ENCODE peak calls at places on chromosome 10, in eight cellular contexts. P is CD8-positive, alpha-beta T cell; V is adrenal gland; T is right atrium auricular region; J is cardiac muscle cell; S is left ventricle myocardium inferior; L is HL-60; M is ovary. O is an unnamed sample.

GRCh38 chr10:9608592-9608991 is 1409.1 kb upstream of the CELF2 start:
- DNase-seq in P (no peak), V (no peak), T (no peak), J (peak), S (no peak), L (no peak), M (no peak), O (no peak)

GRCh38 chr10:101293007-101293723 is 60.8 kb upstream of the BTRC start:
- DNase-seq in P (no peak), V (no peak), T (no peak), J (no peak), S (no peak), L (no peak), M (no peak), O (no peak)

GRCh38 chr10:17290226-17290625 is 62.2 kb downstream of the VIM start:
- DNase-seq in P (no peak), V (no peak), T (no peak), J (peak), S (no peak), L (no peak), M (no peak), O (no peak)

GRCh38 chr10:108877130-108877529 is 1046.2 kb downstream of the XPNPEP1 start:
- DNase-seq in P (no peak), V (no peak), T (no peak), J (no peak), S (no peak), L (no peak), M (no peak), O (no peak)

GRCh38 chr10:120975072-120975910 is 124.1 kb downstream of the WDR11 start:
- DNase-seq in P (no peak), V (peak), T (peak), J (no peak), S (no peak), L (no peak), M (no peak), O (no peak)

GRCh38 chr10:3622845-3623621 is 162.0 kb downstream of the KLF6 start:
- DNase-seq in P (no peak), V (no peak), T (no peak), J (peak), S (no peak), L (no peak), M (no peak), O (no peak)

GRCh38 chr10:112250555-112250954 is 32.6 kb upstream of the TECTB start:
- DNase-seq in P (no peak), V (no peak), T (no peak), J (no peak), S (no peak), L (no peak), M (no peak), O (no peak)

GRCh38 chr10:115830260-115830970 is 442.6 kb downstream of the GFRA1 start:
- DNase-seq in P (no peak), V (no peak), T (no peak), J (no peak), S (no peak), L (no peak), M (no peak), O (no peak)

GRCh38 chr10:123391275-123392028 is 237.2 kb downstream of the BUB3 start:
- DNase-seq in P (no peak), V (no peak), T (no peak), J (no peak), S (no peak), L (no peak), M (no peak), O (no peak)

GRCh38 chr10:100151901-100152300 is 33.9 kb downstream of the ERLIN1 start:
- DNase-seq in P (no peak), V (no peak), T (no peak), J (no peak), S (no peak), L (no peak), M (no peak), O (no peak)

GRCh38 chr10:110275140-110275729 is 29.5 kb downstream of the SMNDC1 start:
- DNase-seq in P (no peak), V (no peak), T (no peak), J (no peak), S (no peak), L (no peak), M (no peak), O (no peak)

GRCh38 chr10:102322914-102323313 is 72.6 kb upstream of the NFKB2 start:
- DNase-seq in P (peak), V (no peak), T (no peak), J (no peak), S (no peak), L (peak), M (no peak), O (no peak)

GRCh38 chr10:86207226-86207625 is 159.4 kb downstream of the GRID1 start:
- DNase-seq in P (no peak), V (no peak), T (no peak), J (no peak), S (no peak), L (no peak), M (no peak), O (peak)

GRCh38 chr10:48932831-48933670 is 6.6 kb downstream of the LRRC18 start:
- DNase-seq in P (no peak), V (no peak), T (peak), J (no peak), S (no peak), L (no peak), M (no peak), O (no peak)

GRCh38 chr10:71213761-71214440 is 1.5 kb downstream of the UNC5B start:
- DNase-seq in P (no peak), V (no peak), T (peak), J (peak), S (no peak), L (no peak), M (no peak), O (peak)
- H3K4me3 ChIP-seq in P (no peak), V (no peak), T (peak), J (peak), S (peak), L (no peak), M (peak), O (peak)

DNA sequence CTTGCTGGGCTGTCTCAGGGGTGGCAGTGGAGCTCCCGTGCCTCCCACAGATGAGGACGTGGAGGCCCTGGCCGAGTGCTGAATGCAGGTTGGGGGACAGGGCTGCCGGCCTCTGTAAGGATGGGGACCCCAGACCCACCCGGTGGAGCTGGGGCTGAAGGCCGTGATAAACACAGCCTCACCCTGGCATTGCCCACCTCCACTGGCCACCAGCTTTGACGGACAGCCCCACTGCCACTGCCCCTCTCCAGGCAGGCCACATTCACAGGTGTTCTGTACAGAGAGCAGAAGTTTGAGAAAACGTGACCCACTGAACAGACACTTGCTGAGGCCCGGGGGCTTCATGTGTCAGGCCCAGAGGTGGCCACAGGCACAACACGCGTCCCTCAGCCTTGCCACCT is 126.2 kb downstream of the LHPP start:
- DNase-seq in P (no peak), V (no peak), T (no peak), J (no peak), S (no peak), L (no peak), M (peak), O (no peak)
- H3K27ac ChIP-seq in P (no peak), V (no peak), T (no peak), J (peak), S (no peak), L (no peak), M (no peak), O (no peak)

GRCh38 chr10:20768849-20769248 is 128.3 kb downstream of the NEBL start:
- DNase-seq in P (no peak), V (no peak), T (no peak), J (peak), S (no peak), L (no peak), M (no peak), O (no peak)
- TF ChIP-seq CTCF in P (no peak), V (peak), T (peak), J (peak), S (peak), L (no peak), M (no peak), O (peak)

DNA sequence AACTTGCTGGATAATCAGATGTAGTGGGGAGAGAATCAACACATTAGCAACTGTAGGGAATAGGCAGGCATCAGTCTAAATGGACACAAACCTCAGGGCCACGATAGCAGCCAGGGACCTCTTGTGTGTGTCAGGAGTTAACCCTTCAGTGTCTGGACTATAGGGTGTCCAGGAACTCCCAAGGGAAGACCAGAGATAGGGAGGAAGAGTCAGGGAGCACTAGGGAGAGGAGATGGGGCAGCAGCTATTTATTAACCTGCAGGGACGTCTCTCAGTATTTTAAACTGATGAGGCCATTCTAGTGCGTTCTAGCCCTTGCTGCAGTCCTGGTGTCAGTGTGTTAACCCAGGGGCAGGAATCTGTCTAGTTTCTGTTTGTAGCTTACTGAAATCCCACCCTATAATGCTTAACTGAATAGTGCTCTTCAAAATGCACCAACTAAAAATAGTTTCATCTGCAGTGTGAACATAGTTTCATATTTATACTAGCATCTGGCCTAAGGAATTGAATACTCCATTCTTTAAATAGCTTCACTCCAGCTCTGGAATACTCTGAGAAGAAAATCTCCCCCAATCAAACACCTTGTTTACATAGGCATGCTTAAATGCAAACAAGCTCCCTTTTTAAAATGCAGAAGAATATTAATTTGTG is 62.7 kb downstream of the ARID5B start:
- DNase-seq in P (no peak), V (no peak), T (no peak), J (no peak), S (no peak), L (no peak), M (no peak), O (no peak)
- H3K4me3 ChIP-seq in P (no peak), V (no peak), T (no peak), J (no peak), S (peak), L (no peak), M (no peak), O (no peak)

DNA sequence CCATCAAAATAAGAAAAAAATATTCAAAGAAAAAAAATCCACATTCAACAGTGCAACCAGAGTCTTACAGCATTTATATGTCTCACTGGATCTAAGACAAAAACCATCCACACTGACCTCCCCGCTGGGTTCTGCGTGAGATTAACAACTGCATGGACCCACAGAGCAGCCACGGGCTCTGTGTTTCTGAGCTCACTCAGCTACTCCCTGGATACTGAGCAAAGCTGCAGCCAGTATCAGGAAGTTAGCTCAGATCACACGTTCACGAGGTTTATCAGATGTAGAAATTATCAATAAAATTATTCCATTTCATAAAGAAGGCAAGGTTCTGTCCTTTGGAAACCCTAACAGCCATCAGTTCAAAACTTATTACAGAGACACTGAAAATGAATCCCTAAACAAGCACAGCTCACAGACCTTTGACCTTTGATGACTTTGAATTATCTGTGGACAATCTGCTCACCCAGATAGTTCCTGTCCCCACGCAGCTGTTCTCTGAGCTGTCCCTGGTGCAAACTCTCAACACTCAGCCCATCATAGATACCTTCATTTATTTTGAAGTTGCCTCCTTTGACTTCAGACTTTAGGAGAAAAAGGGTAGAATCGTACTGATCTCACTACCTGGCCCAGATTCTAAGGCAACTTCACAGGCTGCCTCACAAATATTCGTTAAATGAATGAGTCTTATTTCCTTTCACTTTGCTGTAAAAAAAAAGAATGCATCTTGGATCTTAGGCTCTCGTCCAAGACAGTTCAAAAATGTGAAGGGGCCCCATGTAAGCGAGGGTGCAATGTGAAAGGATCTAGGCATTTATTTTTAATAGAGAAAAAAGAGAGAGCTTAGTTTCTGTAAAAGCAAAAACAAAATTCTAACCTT is 67.8 kb upstream of the SVIL start:
- DNase-seq in P (no peak), V (no peak), T (no peak), J (peak), S (no peak), L (no peak), M (no peak), O (no peak)
- H3K27ac ChIP-seq in P (peak), V (no peak), T (no peak), J (peak), S (no peak), L (peak), M (no peak), O (no peak)

GRCh38 chr10:79072994-79073654 is 4.4 kb downstream of the ZMIZ1 start:
- DNase-seq in P (no peak), V (no peak), T (no peak), J (no peak), S (no peak), L (no peak), M (no peak), O (no peak)

GRCh38 chr10:79072041-79072441 is 3.3 kb downstream of the ZMIZ1 start:
- DNase-seq in P (no peak), V (no peak), T (no peak), J (no peak), S (no peak), L (no peak), M (no peak), O (no peak)

GRCh38 chr10:79075418-79075817 is 6.7 kb downstream of the ZMIZ1 start:
- DNase-seq in P (no peak), V (no peak), T (no peak), J (no peak), S (no peak), L (no peak), M (no peak), O (no peak)

GRCh38 chr10:79074732-79075131 is 6.0 kb downstream of the ZMIZ1 start:
- DNase-seq in P (no peak), V (no peak), T (no peak), J (no peak), S (no peak), L (no peak), M (no peak), O (peak)

GRCh38 chr10:79073784-79074432 is 5.1 kb downstream of the ZMIZ1 start:
- DNase-seq in P (no peak), V (peak), T (no peak), J (peak), S (peak), L (no peak), M (peak), O (peak)
- TF ChIP-seq CTCF in P (no peak), V (no peak), T (no peak), J (no peak), S (no peak), L (no peak), M (no peak), O (no peak)

GRCh38 chr10:35041502-35041879 is 48.6 kb downstream of the CUL2 start:
- DNase-seq in P (no peak), V (peak), T (no peak), J (no peak), S (no peak), L (no peak), M (no peak), O (peak)
- H3K4me3 ChIP-seq in P (no peak), V (no peak), T (no peak), J (no peak), S (no peak), L (no peak), M (no peak), O (no peak)

DNA sequence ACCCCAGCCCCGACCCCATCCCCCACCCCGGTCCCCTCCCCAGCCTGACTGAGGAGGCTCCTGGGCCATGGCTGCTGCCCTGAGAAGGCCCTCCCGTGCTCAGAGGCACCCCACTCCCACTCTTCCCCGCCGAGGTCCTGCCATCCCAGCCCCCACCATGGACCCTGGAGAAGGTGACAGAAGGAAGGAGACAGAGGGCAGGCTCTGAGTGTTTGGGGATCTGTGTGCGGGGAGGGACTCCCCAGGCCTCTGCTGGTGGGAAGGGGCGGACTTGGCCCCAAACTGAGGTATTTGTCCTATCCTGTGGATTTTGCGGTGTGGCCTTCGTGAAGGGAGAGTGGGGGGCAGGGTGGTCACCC is 53.4 kb downstream of the PWWP2B start:
- DNase-seq in P (no peak), V (no peak), T (no peak), J (no peak), S (no peak), L (no peak), M (no peak), O (no peak)
- H3K27ac ChIP-seq in P (no peak), V (no peak), T (no peak), J (no peak), S (no peak), L (no peak), M (no peak), O (no peak)

O was measured in upper lobe of right lung.